ENCODE peak calls at places on chromosomes 11 and 22, in nine cellular contexts. Y is HEK293T; A is ELF-1; G is AML-193; U is esophagus squamous epithelium; E is stimulated activated CD4-positive, alpha-beta T cell treated with anti-CD3 and anti-CD28 coated beads, Interleukin-4, amount 100 ng/mL, for 4 hours; X is fibroblast of the conjunctiva; M is ELR; V is tibial nerve. C is an unnamed sample.

GRCh38 chr22:26487996-26488395 is 4.3 kb downstream of the SRRD start:
- DNase-seq in V (no peak), E (no peak), U (no peak), X (no peak), G (no peak), A (no peak), M (no peak), Y (no peak), C (no peak)

GRCh38 chr22:44730034-44730433 is 22.3 kb upstream of the ARHGAP8 start:
- DNase-seq in A (no peak), M (no peak), V (no peak), G (no peak), X (no peak), E (no peak), Y (no peak), U (no peak), C (no peak)

GRCh38 chr22:35460678-35461077 is 60.7 kb downstream of the MCM5 start:
- DNase-seq in A (no peak), X (no peak), M (no peak), E (no peak), Y (no peak), V (no peak), U (no peak), G (no peak), C (no peak)

GRCh38 chr11:78138694-78139421 is 568 bp downstream of the ALG8 start:
- DNase-seq in Y (peak), A (no peak), G (peak), M (peak), X (no peak), U (no peak), E (peak), V (no peak), C (peak)

GRCh38 chr22:22086501-22087158 is 104.0 kb upstream of the TOP3B start:
- DNase-seq in E (no peak), Y (no peak), X (no peak), U (no peak), M (peak), G (no peak), A (no peak), V (no peak), C (no peak)

GRCh38 chr11:67304511-67305113 is 1.3 kb downstream of the SSH3 start:
- DNase-seq in G (no peak), V (no peak), X (no peak), E (no peak), M (no peak), Y (no peak), A (no peak), U (no peak), C (no peak)

GRCh38 chr11:10670099-10670498 is 23.5 kb downstream of the IRAG1 start:
- DNase-seq in M (no peak), E (no peak), G (no peak), A (no peak), U (no peak), V (no peak), Y (no peak), X (no peak), C (no peak)

GRCh38 chr11:74749127-74749964 is 697 bp downstream of the RNF169 start:
- DNase-seq in V (no peak), E (peak), M (peak), X (no peak), A (peak), G (peak), Y (peak), U (no peak), C (peak)

GRCh38 chr11:117421471-117421870 is 93.8 kb downstream of the CEP164 start:
- DNase-seq in Y (no peak), U (no peak), M (no peak), X (no peak), V (no peak), A (no peak), E (no peak), G (no peak), C (no peak)

GRCh38 chr22:50205781-50206569 is 5.2 kb downstream of the SELENOO start:
- DNase-seq in A (no peak), E (no peak), X (no peak), G (no peak), Y (no peak), M (no peak), V (no peak), U (no peak), C (no peak)

GRCh38 chr11:27482793-27483192 is 10.2 kb upstream of the LGR4 start:
- DNase-seq in E (no peak), U (no peak), A (no peak), Y (no peak), X (no peak), V (no peak), M (no peak), G (no peak), C (no peak)

GRCh38 chr22:35987487-35987886 is 41.1 kb downstream of the RBFOX2 start:
- DNase-seq in X (no peak), Y (no peak), E (no peak), M (peak), V (no peak), A (no peak), G (no peak), U (no peak), C (peak)

GRCh38 chr11:113781682-113782081 is 2.1 kb downstream of the CLDN25 start:
- DNase-seq in X (no peak), V (no peak), U (no peak), A (peak), M (no peak), G (no peak), E (no peak), Y (no peak), C (no peak)

GRCh38 chr11:110184974-110185597 is 91.9 kb downstream of the ZC3H12C start:
- DNase-seq in X (peak), V (peak), M (peak), A (no peak), Y (no peak), G (no peak), U (no peak), E (no peak), C (no peak)

GRCh38 chr11:76783294-76783900 is at the start of gene TSKU:
- DNase-seq in V (no peak), A (peak), M (peak), U (no peak), Y (no peak), X (no peak), E (no peak), G (no peak), C (no peak)

GRCh38 chr11:31102316-31102715 is 267.2 kb downstream of the DCDC1 start:
- DNase-seq in Y (no peak), G (no peak), V (no peak), M (no peak), E (no peak), U (no peak), A (no peak), X (no peak), C (no peak)

GRCh38 chr22:42991010-42991651 is 23.8 kb downstream of the PACSIN2 start:
- DNase-seq in Y (no peak), E (no peak), V (no peak), A (peak), G (no peak), M (peak), X (peak), U (no peak), C (no peak)

GRCh38 chr11:77208535-77208934 is 80.5 kb downstream of the MYO7A start:
- DNase-seq in X (no peak), V (no peak), E (no peak), G (no peak), Y (no peak), U (no peak), A (no peak), M (no peak), C (no peak)

GRCh38 chr11:820655-821512 is 2.2 kb downstream of the PNPLA2 start:
- DNase-seq in X (no peak), M (peak), A (no peak), E (no peak), Y (no peak), U (no peak), G (peak), V (peak), C (no peak)

GRCh38 chr11:88175004-88175706 is at the start of gene RAB38:
- DNase-seq in X (no peak), Y (peak), G (no peak), V (no peak), M (peak), U (no peak), A (peak), E (peak), C (peak)

GRCh38 chr11:2201542-2201941 is 29.9 kb upstream of the TH start:
- DNase-seq in G (no peak), X (no peak), E (no peak), V (no peak), A (no peak), Y (no peak), U (no peak), M (no peak), C (no peak)

GRCh38 chr22:42905702-42906183 is 48.7 kb upstream of the ARFGAP3 start:
- DNase-seq in G (no peak), V (no peak), X (no peak), E (no peak), U (no peak), Y (no peak), M (no peak), A (no peak), C (no peak)

GRCh38 chr11:134363592-134363991 is 31.8 kb downstream of the GLB1L2 start:
- DNase-seq in A (no peak), M (no peak), X (no peak), E (no peak), U (no peak), Y (no peak), G (no peak), V (no peak), C (no peak)

GRCh38 chr11:97367406-97368083 is 977.7 kb downstream of the JRKL start:
- DNase-seq in U (no peak), A (peak), Y (no peak), X (no peak), G (no peak), E (no peak), M (no peak), V (no peak), C (no peak)

GRCh38 chr11:78714539-78714938 is 139.9 kb upstream of the NARS2 start:
- DNase-seq in U (no peak), G (no peak), E (no peak), V (no peak), A (no peak), Y (no peak), X (no peak), M (no peak), C (no peak)

GRCh38 chr11:110356769-110357671 is 60.6 kb upstream of the RDX start:
- DNase-seq in U (no peak), A (peak), E (no peak), G (no peak), V (no peak), X (no peak), M (peak), Y (no peak), C (peak)

GRCh38 chr22:27719535-27720227 is 81.9 kb downstream of the MN1 start:
- DNase-seq in U (no peak), G (no peak), V (no peak), Y (peak), M (peak), A (peak), X (peak), E (no peak), C (no peak)

GRCh38 chr22:49423125-49423650 is 404.5 kb downstream of the BRD1 start:
- DNase-seq in E (no peak), V (no peak), A (no peak), X (no peak), M (no peak), U (no peak), G (no peak), Y (no peak), C (no peak)

GRCh38 chr11:87125257-87125656 is 87.5 kb downstream of the TMEM135 start:
- DNase-seq in X (no peak), G (no peak), A (no peak), V (no peak), E (no peak), M (no peak), U (no peak), Y (no peak), C (peak)

C was measured in A673.